ENCODE peak calls at places on chromosome 12, in eight cellular contexts. One of them, this sample, is unnamed.
A peak's percentile ranks its signal among the peaks of the same experiment; 100 is the strongest.

GRCh38 chr12:88993655-88994054 is 358.6 kb downstream of the DUSP6 start:
- DNase-seq in AG09319: peak; percentile 45
- DNase-seq in stimulated activated CD4-positive, alpha-beta T cell treated with anti-CD3 and anti-CD28 coated beads, Interleukin-15, amount 100 ng/mL, for 24 hours: no peak
- DNase-seq in neural crest cell: no peak
- DNase-seq in prostate gland: peak; percentile 5
- DNase-seq in progenitor cell of endocrine pancreas: no peak
- DNase-seq in effector memory CD4-positive, alpha-beta T cell: no peak
- DNase-seq in amniotic stem cell: peak; percentile 44
- DNase-seq in this sample: no peak

GRCh38 chr12:109740694-109741245 is 27.1 kb downstream of the FAM222A start:
- DNase-seq in AG09319: no peak
- DNase-seq in prostate gland: no peak
- DNase-seq in progenitor cell of endocrine pancreas: no peak
- DNase-seq in stimulated activated CD4-positive, alpha-beta T cell treated with anti-CD3 and anti-CD28 coated beads, Interleukin-15, amount 100 ng/mL, for 24 hours: no peak
- DNase-seq in neural crest cell: no peak
- DNase-seq in amniotic stem cell: no peak
- DNase-seq in effector memory CD4-positive, alpha-beta T cell: no peak
- DNase-seq in this sample: no peak

GRCh38 chr12:47080725-47081502 is 1.2 kb upstream of the AMIGO2 start:
- DNase-seq in amniotic stem cell: no peak
- DNase-seq in neural crest cell: no peak
- DNase-seq in prostate gland: peak; percentile 41
- DNase-seq in effector memory CD4-positive, alpha-beta T cell: peak; percentile 32
- DNase-seq in stimulated activated CD4-positive, alpha-beta T cell treated with anti-CD3 and anti-CD28 coated beads, Interleukin-15, amount 100 ng/mL, for 24 hours: peak; percentile 80
- DNase-seq in AG09319: no peak
- DNase-seq in progenitor cell of endocrine pancreas: no peak
- DNase-seq in this sample: peak; percentile 50

GRCh38 chr12:43095669-43096068 is 456.3 kb downstream of the ADAMTS20 start:
- DNase-seq in neural crest cell: no peak
- DNase-seq in prostate gland: no peak
- DNase-seq in amniotic stem cell: no peak
- DNase-seq in effector memory CD4-positive, alpha-beta T cell: no peak
- DNase-seq in progenitor cell of endocrine pancreas: no peak
- DNase-seq in stimulated activated CD4-positive, alpha-beta T cell treated with anti-CD3 and anti-CD28 coated beads, Interleukin-15, amount 100 ng/mL, for 24 hours: no peak
- DNase-seq in AG09319: no peak
- DNase-seq in this sample: no peak

GRCh38 chr12:32089156-32089950 is 17.3 kb upstream of the BICD1 start:
- DNase-seq in stimulated activated CD4-positive, alpha-beta T cell treated with anti-CD3 and anti-CD28 coated beads, Interleukin-15, amount 100 ng/mL, for 24 hours: no peak
- DNase-seq in AG09319: peak; percentile 20
- DNase-seq in effector memory CD4-positive, alpha-beta T cell: no peak
- DNase-seq in progenitor cell of endocrine pancreas: no peak
- DNase-seq in amniotic stem cell: peak; percentile 38
- DNase-seq in prostate gland: no peak
- DNase-seq in neural crest cell: no peak
- DNase-seq in this sample: no peak

GRCh38 chr12:22684526-22685118 is 59.7 kb downstream of the ETNK1 start:
- DNase-seq in effector memory CD4-positive, alpha-beta T cell: no peak
- DNase-seq in AG09319: peak; percentile 8
- DNase-seq in progenitor cell of endocrine pancreas: no peak
- DNase-seq in neural crest cell: no peak
- DNase-seq in amniotic stem cell: peak; percentile 16
- DNase-seq in stimulated activated CD4-positive, alpha-beta T cell treated with anti-CD3 and anti-CD28 coated beads, Interleukin-15, amount 100 ng/mL, for 24 hours: no peak
- DNase-seq in prostate gland: no peak
- DNase-seq in this sample: no peak

GRCh38 chr12:49537709-49538601 is 875 bp upstream of the KCNH3 start:
- DNase-seq in AG09319: no peak
- DNase-seq in prostate gland: no peak
- DNase-seq in amniotic stem cell: no peak
- DNase-seq in effector memory CD4-positive, alpha-beta T cell: no peak
- DNase-seq in progenitor cell of endocrine pancreas: no peak
- DNase-seq in stimulated activated CD4-positive, alpha-beta T cell treated with anti-CD3 and anti-CD28 coated beads, Interleukin-15, amount 100 ng/mL, for 24 hours: peak; percentile 56
- DNase-seq in neural crest cell: no peak
- DNase-seq in this sample: no peak

GRCh38 chr12:32025906-32026305 is 66.7 kb downstream of the RESF1 start:
- DNase-seq in prostate gland: no peak
- DNase-seq in stimulated activated CD4-positive, alpha-beta T cell treated with anti-CD3 and anti-CD28 coated beads, Interleukin-15, amount 100 ng/mL, for 24 hours: peak; percentile 60
- DNase-seq in AG09319: no peak
- DNase-seq in progenitor cell of endocrine pancreas: no peak
- DNase-seq in amniotic stem cell: no peak
- DNase-seq in effector memory CD4-positive, alpha-beta T cell: no peak
- DNase-seq in neural crest cell: no peak
- DNase-seq in this sample: no peak

GRCh38 chr12:67068204-67068731 is 200.9 kb upstream of the CAND1 start:
- DNase-seq in AG09319: no peak
- DNase-seq in effector memory CD4-positive, alpha-beta T cell: no peak
- DNase-seq in prostate gland: no peak
- DNase-seq in amniotic stem cell: no peak
- DNase-seq in stimulated activated CD4-positive, alpha-beta T cell treated with anti-CD3 and anti-CD28 coated beads, Interleukin-15, amount 100 ng/mL, for 24 hours: peak; percentile 34
- DNase-seq in progenitor cell of endocrine pancreas: no peak
- DNase-seq in neural crest cell: peak; percentile 27
- DNase-seq in this sample: peak; percentile 19

GRCh38 chr12:7869137-7869536 is 3.6 kb downstream of the SLC2A14 start:
- DNase-seq in amniotic stem cell: no peak
- DNase-seq in progenitor cell of endocrine pancreas: no peak
- DNase-seq in prostate gland: no peak
- DNase-seq in effector memory CD4-positive, alpha-beta T cell: no peak
- DNase-seq in neural crest cell: no peak
- DNase-seq in stimulated activated CD4-positive, alpha-beta T cell treated with anti-CD3 and anti-CD28 coated beads, Interleukin-15, amount 100 ng/mL, for 24 hours: no peak
- DNase-seq in AG09319: peak; percentile 34
- DNase-seq in this sample: no peak

GRCh38 chr12:23771230-23771949 is 178.1 kb downstream of the SOX5 start:
- DNase-seq in stimulated activated CD4-positive, alpha-beta T cell treated with anti-CD3 and anti-CD28 coated beads, Interleukin-15, amount 100 ng/mL, for 24 hours: no peak
- DNase-seq in AG09319: no peak
- DNase-seq in amniotic stem cell: no peak
- DNase-seq in neural crest cell: peak; percentile 36
- DNase-seq in progenitor cell of endocrine pancreas: no peak
- DNase-seq in effector memory CD4-positive, alpha-beta T cell: no peak
- DNase-seq in prostate gland: no peak
- DNase-seq in this sample: no peak

GRCh38 chr12:62435337-62436163 is 31.1 kb upstream of the MON2 start:
- DNase-seq in prostate gland: peak; percentile 49
- DNase-seq in progenitor cell of endocrine pancreas: peak; percentile 40
- DNase-seq in neural crest cell: peak; percentile 44
- DNase-seq in AG09319: peak; percentile 22
- DNase-seq in stimulated activated CD4-positive, alpha-beta T cell treated with anti-CD3 and anti-CD28 coated beads, Interleukin-15, amount 100 ng/mL, for 24 hours: peak; percentile 58
- DNase-seq in effector memory CD4-positive, alpha-beta T cell: no peak
- DNase-seq in amniotic stem cell: peak; percentile 33
- DNase-seq in this sample: peak; percentile 56

GRCh38 chr12:71440393-71441349 is 1.1 kb downstream of the LGR5 start:
- DNase-seq in prostate gland: no peak
- DNase-seq in amniotic stem cell: no peak
- DNase-seq in neural crest cell: no peak
- DNase-seq in AG09319: no peak
- DNase-seq in stimulated activated CD4-positive, alpha-beta T cell treated with anti-CD3 and anti-CD28 coated beads, Interleukin-15, amount 100 ng/mL, for 24 hours: peak; percentile 20
- DNase-seq in progenitor cell of endocrine pancreas: no peak
- DNase-seq in effector memory CD4-positive, alpha-beta T cell: no peak
- DNase-seq in this sample: peak; percentile 14

GRCh38 chr12:124418156-124418555 is 123.3 kb downstream of the RFLNA start:
- DNase-seq in amniotic stem cell: no peak
- DNase-seq in prostate gland: no peak
- DNase-seq in progenitor cell of endocrine pancreas: no peak
- DNase-seq in AG09319: no peak
- DNase-seq in stimulated activated CD4-positive, alpha-beta T cell treated with anti-CD3 and anti-CD28 coated beads, Interleukin-15, amount 100 ng/mL, for 24 hours: no peak
- DNase-seq in neural crest cell: no peak
- DNase-seq in effector memory CD4-positive, alpha-beta T cell: no peak
- DNase-seq in this sample: no peak

GRCh38 chr12:94898388-94898787 is 105.1 kb downstream of the NDUFA12 start:
- DNase-seq in prostate gland: no peak
- DNase-seq in amniotic stem cell: no peak
- DNase-seq in stimulated activated CD4-positive, alpha-beta T cell treated with anti-CD3 and anti-CD28 coated beads, Interleukin-15, amount 100 ng/mL, for 24 hours: no peak
- DNase-seq in effector memory CD4-positive, alpha-beta T cell: no peak
- DNase-seq in neural crest cell: no peak
- DNase-seq in AG09319: no peak
- DNase-seq in progenitor cell of endocrine pancreas: no peak
- DNase-seq in this sample: peak; percentile 18

GRCh38 chr12:76927170-76927784 is 48.5 kb upstream of the CSRP2 start:
- DNase-seq in effector memory CD4-positive, alpha-beta T cell: no peak
- DNase-seq in prostate gland: peak; percentile 11
- DNase-seq in stimulated activated CD4-positive, alpha-beta T cell treated with anti-CD3 and anti-CD28 coated beads, Interleukin-15, amount 100 ng/mL, for 24 hours: peak; percentile 61
- DNase-seq in progenitor cell of endocrine pancreas: no peak
- DNase-seq in amniotic stem cell: no peak
- DNase-seq in neural crest cell: peak; percentile 34
- DNase-seq in AG09319: no peak
- DNase-seq in this sample: peak; percentile 74

GRCh38 chr12:1348606-1349005 is 245.8 kb downstream of the FBXL14 start:
- DNase-seq in neural crest cell: no peak
- DNase-seq in effector memory CD4-positive, alpha-beta T cell: no peak
- DNase-seq in progenitor cell of endocrine pancreas: no peak
- DNase-seq in amniotic stem cell: no peak
- DNase-seq in AG09319: no peak
- DNase-seq in prostate gland: no peak
- DNase-seq in stimulated activated CD4-positive, alpha-beta T cell treated with anti-CD3 and anti-CD28 coated beads, Interleukin-15, amount 100 ng/mL, for 24 hours: no peak
- DNase-seq in this sample: no peak

GRCh38 chr12:83224012-83224411 is 537.3 kb downstream of the TMTC2 start:
- DNase-seq in progenitor cell of endocrine pancreas: no peak
- DNase-seq in stimulated activated CD4-positive, alpha-beta T cell treated with anti-CD3 and anti-CD28 coated beads, Interleukin-15, amount 100 ng/mL, for 24 hours: no peak
- DNase-seq in prostate gland: no peak
- DNase-seq in amniotic stem cell: no peak
- DNase-seq in effector memory CD4-positive, alpha-beta T cell: no peak
- DNase-seq in neural crest cell: no peak
- DNase-seq in AG09319: no peak
- DNase-seq in this sample: no peak

GRCh38 chr12:111942557-111942956 is 70.4 kb downstream of the TMEM116 start:
- DNase-seq in neural crest cell: no peak
- DNase-seq in prostate gland: no peak
- DNase-seq in effector memory CD4-positive, alpha-beta T cell: no peak
- DNase-seq in AG09319: peak; percentile 60
- DNase-seq in stimulated activated CD4-positive, alpha-beta T cell treated with anti-CD3 and anti-CD28 coated beads, Interleukin-15, amount 100 ng/mL, for 24 hours: no peak
- DNase-seq in amniotic stem cell: peak; percentile 41
- DNase-seq in progenitor cell of endocrine pancreas: no peak
- DNase-seq in this sample: no peak

GRCh38 chr12:51904951-51905471 is 2.3 kb upstream of the ACVRL1 start:
- DNase-seq in prostate gland: no peak
- DNase-seq in progenitor cell of endocrine pancreas: no peak
- DNase-seq in AG09319: no peak
- DNase-seq in neural crest cell: no peak
- DNase-seq in stimulated activated CD4-positive, alpha-beta T cell treated with anti-CD3 and anti-CD28 coated beads, Interleukin-15, amount 100 ng/mL, for 24 hours: no peak
- DNase-seq in effector memory CD4-positive, alpha-beta T cell: no peak
- DNase-seq in amniotic stem cell: no peak
- DNase-seq in this sample: no peak